ENCODE peak calls at places on chromosomes 6 and 20, in nine cellular contexts. R is stimulated activated effector memory CD8-positive, alpha-beta T cell treated with anti-CD3 and anti-CD28 coated beads, Interleukin-12 subunit alpha, Interleukin-12 subunit beta, amount 100 ng/mL, for 72 hours; B is left lung; L is heart right ventricle; Y is brain microvascular endothelial cell; X is HFFc6; K is amniotic stem cell; A is NCI-H2081; W is ureter. Q is an unnamed sample.

GRCh38 chr20:22916121-22916842 is 118.8 kb upstream of the SSTR4 start:
- DNase-seq in X (no peak), Y (no peak), R (no peak), W (no peak), A (no peak), L (no peak), K (no peak), B (no peak), Q (no peak)

GRCh38 chr20:62195072-62195400 is 12.2 kb downstream of the MTG2 start:
- DNase-seq in K (no peak), W (no peak), A (no peak), L (no peak), B (no peak), X (no peak), R (no peak), Y (no peak), Q (no peak)

GRCh38 chr6:146224449-146224848 is 195.6 kb downstream of the GRM1 start:
- DNase-seq in B (no peak), A (no peak), R (no peak), X (no peak), K (no peak), Y (no peak), L (no peak), W (no peak), Q (no peak)

GRCh38 chr20:63224272-63225081 is 8.5 kb upstream of the YTHDF1 start:
- DNase-seq in R (no peak), W (no peak), B (no peak), A (peak; percentile 62), Y (peak; percentile 27), X (no peak), K (no peak), L (peak; percentile 62), Q (no peak)

GRCh38 chr6:13767121-13767794 is 47.1 kb downstream of the MCUR1 start:
- DNase-seq in Y (peak; percentile 41), R (peak; percentile 64), A (no peak), W (peak; percentile 56), X (peak; percentile 36), K (peak; percentile 3), L (peak; percentile 35), B (no peak), Q (no peak)

GRCh38 chr6:40307712-40308111 is 279.5 kb downstream of the LRFN2 start:
- DNase-seq in L (no peak), Y (no peak), W (no peak), A (no peak), R (no peak), B (no peak), K (no peak), X (no peak), Q (no peak)

GRCh38 chr6:126721581-126722145 is 381.7 kb downstream of the CENPW start:
- DNase-seq in B (no peak), A (no peak), K (peak; percentile 68), L (no peak), Y (peak; percentile 87), R (no peak), X (peak; percentile 87), W (no peak), Q (peak; percentile 99)

GRCh38 chr6:146028250-146028789 is 542 bp upstream of the GRM1 start:
- DNase-seq in B (peak; percentile 80), L (peak; percentile 70), X (peak; percentile 15), A (no peak), K (peak; percentile 23), Y (peak; percentile 24), R (peak; percentile 52), W (peak; percentile 48), Q (peak; percentile 20)

GRCh38 chr20:56716806-56717205 is 87.7 kb downstream of the TFAP2C start:
- DNase-seq in R (no peak), X (no peak), W (no peak), A (no peak), B (no peak), Y (no peak), K (no peak), L (no peak), Q (no peak)

GRCh38 chr6:112480551-112480950 is 133.4 kb downstream of the RFPL4B start:
- DNase-seq in B (no peak), L (no peak), Y (no peak), A (no peak), W (no peak), R (no peak), X (peak; percentile 34), K (no peak), Q (no peak)

GRCh38 chr6:17207281-17207680 is 73.9 kb upstream of the RBM24 start:
- DNase-seq in X (no peak), Y (no peak), K (no peak), R (no peak), L (no peak), A (no peak), W (no peak), B (no peak), Q (no peak)

GRCh38 chr6:139376604-139377218 is 2.3 kb upstream of the CITED2 start:
- DNase-seq in A (no peak), X (peak; percentile 55), R (no peak), K (no peak), Y (no peak), W (peak; percentile 53), L (no peak), B (no peak), Q (no peak)

GRCh38 chr6:119350202-119351004 is 842 bp upstream of the MAN1A1 start:
- DNase-seq in K (peak; percentile 46), X (peak; percentile 21), W (no peak), B (no peak), R (no peak), L (no peak), A (no peak), Y (peak; percentile 31), Q (no peak)

GRCh38 chr20:48769111-48769879 is 58.5 kb downstream of the PREX1 start:
- DNase-seq in X (no peak), A (no peak), R (peak; percentile 95), K (no peak), L (no peak), Y (no peak), W (no peak), B (peak; percentile 82), Q (no peak)

GRCh38 chr6:156917213-156917612 is 140.0 kb downstream of the ARID1B start:
- DNase-seq in L (no peak), Y (peak; percentile 44), W (no peak), X (no peak), B (no peak), R (no peak), K (no peak), A (no peak), Q (no peak)

GRCh38 chr6:128554302-128554701 is 33.9 kb upstream of the PTPRK start:
- DNase-seq in W (no peak), X (no peak), B (no peak), Y (no peak), A (no peak), R (no peak), K (no peak), L (no peak), Q (no peak)

GRCh38 chr6:104462811-104463599 is 396.7 kb downstream of the HACE1 start:
- DNase-seq in R (no peak), K (no peak), W (no peak), L (no peak), A (no peak), X (no peak), B (no peak), Y (no peak), Q (no peak)

GRCh38 chr20:45963059-45964011 is 8.7 kb downstream of the ZNF335 start:
- DNase-seq in Y (peak; percentile 12), K (no peak), R (no peak), L (no peak), W (no peak), X (peak; percentile 44), A (peak; percentile 63), B (no peak), Q (no peak)

GRCh38 chr6:551405-551804 is 105.5 kb downstream of the HUS1B start:
- DNase-seq in L (no peak), X (no peak), Y (peak; percentile 65), W (no peak), R (no peak), A (no peak), B (no peak), K (peak; percentile 21), Q (peak; percentile 13)

GRCh38 chr6:46637145-46637544 is 15.5 kb downstream of the CYP39A1 start:
- DNase-seq in R (no peak), A (no peak), K (peak; percentile 69), W (no peak), Y (no peak), B (no peak), X (peak; percentile 29), L (no peak), Q (no peak)

GRCh38 chr20:11850901-11851300 is 66.8 kb upstream of the BTBD3 start:
- DNase-seq in W (no peak), B (no peak), X (peak; percentile 51), L (no peak), Y (peak; percentile 43), K (no peak), A (no peak), R (no peak), Q (peak; percentile 45)

GRCh38 chr20:34706912-34707784 is 3.0 kb downstream of the TP53INP2 start:
- DNase-seq in A (no peak), W (no peak), L (no peak), K (no peak), Y (no peak), R (no peak), B (no peak), X (no peak), Q (no peak)

GRCh38 chr6:37777272-37777736 is 42.2 kb upstream of the ZFAND3 start:
- DNase-seq in R (no peak), B (no peak), X (no peak), L (no peak), W (no peak), K (no peak), A (no peak), Y (no peak), Q (no peak)

GRCh38 chr20:62293111-62293784 is 9.5 kb upstream of the ADRM1 start:
- DNase-seq in X (no peak), B (peak; percentile 48), R (no peak), A (no peak), Y (no peak), W (no peak), L (no peak), K (no peak), Q (no peak)

GRCh38 chr6:20404641-20405032 is 3.0 kb downstream of the E2F3 start:
- DNase-seq in W (peak; percentile 54), A (peak; percentile 72), X (peak; percentile 74), L (no peak), B (no peak), K (no peak), R (peak; percentile 70), Y (peak; percentile 79), Q (no peak)

GRCh38 chr6:26183581-26184408 is 96.6 kb downstream of the HFE start:
- DNase-seq in K (peak; percentile 27), X (peak; percentile 43), A (no peak), B (peak; percentile 81), R (peak; percentile 88), W (peak; percentile 64), Y (peak; percentile 49), L (peak; percentile 58), Q (no peak)

GRCh38 chr20:53805895-53806384 is 212.3 kb upstream of the ZNF217 start:
- DNase-seq in B (no peak), R (no peak), W (no peak), Y (peak; percentile 29), A (no peak), K (peak; percentile 86), X (peak; percentile 84), L (no peak), Q (no peak)

GRCh38 chr6:107082045-107082444 is 33.3 kb downstream of the BEND3 start:
- DNase-seq in W (no peak), Y (no peak), K (no peak), B (no peak), A (no peak), X (no peak), L (no peak), R (no peak), Q (peak; percentile 12)

GRCh38 chr6:56541736-56542366 is 100.8 kb downstream of the DST start:
- DNase-seq in R (no peak), L (no peak), X (no peak), A (no peak), Y (no peak), K (no peak), W (no peak), B (no peak), Q (no peak)

GRCh38 chr20:60976913-60977312 is 275.1 kb upstream of the CDH4 start:
- DNase-seq in A (no peak), X (no peak), L (no peak), R (no peak), B (no peak), W (no peak), Y (no peak), K (no peak), Q (no peak)

GRCh38 chr20:57941572-57942381 is 232.0 kb upstream of the PMEPA1 start:
- DNase-seq in Y (no peak), R (no peak), B (no peak), X (no peak), W (no peak), A (peak; percentile 51), K (no peak), L (no peak), Q (no peak)

Q was measured in retinal pigment epithelial cell.